ENCODE peak calls at places on chromosomes 2 and 18, in four cellular contexts. B, E, W and H are unnamed samples.
A peak's percentile ranks its signal among the peaks of the same experiment; 100 is the strongest.

GRCh38 chr2:156182132-156182531 is 150.4 kb downstream of the NR4A2 start:
- DNase-seq in B (no peak), W (peak; percentile 42), E (peak; percentile 96), H (no peak)

GRCh38 chr2:85947593-85947992 is 58.8 kb upstream of the ST3GAL5 start:
- DNase-seq in E (no peak), B (no peak), W (no peak), H (no peak)

GRCh38 chr2:39542523-39542922 is 105.4 kb upstream of the MAP4K3 start:
- DNase-seq in B (no peak), E (no peak), W (no peak), H (no peak)

GRCh38 chr2:19287324-19287723 is 71.1 kb downstream of the OSR1 start:
- DNase-seq in B (no peak), E (peak; percentile 10), W (no peak), H (no peak)

GRCh38 chr2:121247971-121248370 is 37.0 kb downstream of the TFCP2L1 start:
- DNase-seq in B (no peak), E (no peak), W (no peak), H (no peak)

GRCh38 chr2:113185643-113186315 is 12.0 kb downstream of the PSD4 start:
- DNase-seq in W (peak; percentile 98), E (no peak), B (no peak), H (no peak)

GRCh38 chr2:128379021-128380005 is 60.6 kb upstream of the HS6ST1 start:
- DNase-seq in B (peak; percentile 54), E (no peak), W (peak; percentile 58), H (peak; percentile 37)

GRCh38 chr2:65382776-65383357 is 49.5 kb downstream of the SPRED2 start:
- DNase-seq in B (peak; percentile 82), W (peak; percentile 96), E (peak; percentile 99), H (peak; percentile 67)

GRCh38 chr18:12015697-12016062 is 34.4 kb downstream of the IMPA2 start:
- DNase-seq in B (no peak), W (peak; percentile 95), E (peak; percentile 80), H (no peak)

GRCh38 chr2:56448403-56448998 is 264.7 kb downstream of the CCDC85A start:
- DNase-seq in E (peak; percentile 24), W (no peak), B (no peak), H (no peak)

GRCh38 chr2:101500175-101500574 is 25.3 kb upstream of the RFX8 start:
- DNase-seq in B (no peak), W (no peak), E (no peak), H (no peak)

GRCh38 chr2:181680055-181680936 is at the start of gene NEUROD1:
- DNase-seq in W (no peak), E (no peak), B (no peak), H (no peak)

GRCh38 chr2:85924522-85924921 is 35.7 kb upstream of the ST3GAL5 start:
- DNase-seq in E (peak; percentile 73), B (peak; percentile 66), W (peak; percentile 73), H (peak; percentile 77)

GRCh38 chr18:58223717-58224424 is 179.8 kb downstream of the NEDD4L start:
- DNase-seq in W (peak; percentile 49), E (peak; percentile 96), B (peak; percentile 73), H (peak; percentile 48)

GRCh38 chr2:227823922-227824321 is 10.3 kb downstream of the CCL20 start:
- DNase-seq in B (no peak), W (no peak), E (no peak), H (no peak)

GRCh38 chr18:75207298-75208054 is 1.5 kb downstream of the PTGR3 start:
- DNase-seq in E (peak; percentile 40), B (no peak), W (peak; percentile 60), H (no peak)

GRCh38 chr2:40760071-40760666 is 308.3 kb upstream of the SLC8A1 start:
- DNase-seq in B (no peak), W (no peak), E (peak; percentile 39), H (peak; percentile 34)

GRCh38 chr18:38427234-38427633 is 861.6 kb upstream of the CELF4 start:
- DNase-seq in W (no peak), E (no peak), B (no peak), H (no peak)

GRCh38 chr2:205245001-205245400 is 437.3 kb upstream of the NRP2 start:
- DNase-seq in B (no peak), W (no peak), E (no peak), H (no peak)

GRCh38 chr2:233995985-233996384 is 54.5 kb upstream of the SPP2 start:
- DNase-seq in E (no peak), B (no peak), W (no peak), H (no peak)

GRCh38 chr2:119416299-119416923 is 15.2 kb upstream of the TMEM37 start:
- DNase-seq in B (no peak), W (no peak), E (no peak), H (no peak)

GRCh38 chr2:61534926-61535325 is 3.2 kb downstream of the XPO1 start:
- DNase-seq in E (no peak), W (no peak), B (no peak), H (no peak)

GRCh38 chr2:150466770-150467640 is 20.5 kb downstream of the RND3 start:
- DNase-seq in E (peak; percentile 49), W (no peak), B (no peak), H (no peak)

GRCh38 chr2:187842978-187843847 is 289.0 kb upstream of the TFPI start:
- DNase-seq in W (no peak), E (peak; percentile 35), B (no peak), H (no peak)

GRCh38 chr2:122868626-122869275 is 1113.3 kb downstream of the TSN start:
- DNase-seq in E (no peak), B (no peak), W (no peak), H (no peak)

GRCh38 chr18:9992988-9993845 is 79.4 kb downstream of the VAPA start:
- DNase-seq in B (no peak), E (no peak), W (no peak), H (no peak)

GRCh38 chr2:75641587-75641986 is 5.0 kb upstream of the MRPL19 start:
- DNase-seq in W (peak; percentile 73), E (no peak), B (no peak), H (peak; percentile 29)

GRCh38 chr2:149038442-149039212 is at the start of gene LYPD6B:
- DNase-seq in B (peak; percentile 64), E (peak; percentile 16), W (peak; percentile 36), H (no peak)

GRCh38 chr18:79857082-79857661 is 59.4 kb downstream of the KCNG2 start:
- DNase-seq in W (peak; percentile 35), E (peak; percentile 5), B (no peak), H (no peak)

GRCh38 chr18:48662021-48662661 is 123.3 kb downstream of the CTIF start:
- DNase-seq in B (no peak), E (peak; percentile 25), W (peak; percentile 48), H (no peak)

GRCh38 chr2:104855174-104856085 is 1.5 kb downstream of the POU3F3 start:
- DNase-seq in E (no peak), B (no peak), W (no peak), H (no peak)

GRCh38 chr18:9017900-9018217 is 84.6 kb upstream of the NDUFV2 start:
- DNase-seq in B (no peak), E (peak; percentile 58), W (no peak), H (no peak)

GRCh38 chr18:20988726-20989125 is 122.9 kb downstream of the ROCK1 start:
- DNase-seq in B (no peak), W (no peak), E (no peak), H (no peak)
- H3K36me3 ChIP-seq in B (no peaks in the 10 kb centered on the region), W (peaks cover 9% of the 10 kb centered on the region), E (peaks cover 26% of the 10 kb centered on the region), H (peaks cover 89% of the 10 kb centered on the region)

GRCh38 chr2:217510790-217511291 is 492.0 kb downstream of the TNS1 start:
- DNase-seq in B (peak; percentile 56), E (peak; percentile 68), W (peak; percentile 79), H (peak; percentile 47)
- H3K27ac ChIP-seq in B (peak overlapping the region; percentile 17), E (no peak overlapping the region), W (no peak overlapping the region), H (no peak overlapping the region)

GRCh38 chr2:36031476-36031875 is 324.1 kb upstream of the CRIM1 start:
- DNase-seq in E (no peak), B (no peak), W (no peak), H (no peak)

GRCh38 chr2:36032046-36032445 is 323.5 kb upstream of the CRIM1 start:
- DNase-seq in B (no peak), E (no peak), W (no peak), H (no peak)

DNA sequence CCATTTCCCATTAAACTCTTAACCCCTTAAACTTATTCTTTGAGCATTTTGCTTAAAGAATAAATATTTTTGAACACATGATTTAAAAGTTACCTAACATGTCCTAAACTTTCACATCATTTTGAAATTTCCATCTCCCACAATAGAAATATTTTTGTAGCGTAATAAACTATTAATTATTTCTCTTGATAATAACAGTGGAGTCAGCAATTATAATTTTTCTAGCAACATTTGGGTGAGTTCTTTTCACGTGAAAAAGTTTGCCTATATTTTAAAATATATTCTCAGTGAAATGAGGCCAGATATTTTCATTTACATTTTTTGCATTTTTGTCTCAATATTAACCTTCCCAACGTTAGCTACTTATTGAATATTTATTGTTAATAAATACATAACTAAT is 320.4 kb upstream of the CRIM1 start:
- DNase-seq in B (no peak), W (no peak), E (no peak), H (no peak)
- TF ChIP-seq CTCF in B (no peak), W (no peak), E (no peak), H (no peak)

DNA sequence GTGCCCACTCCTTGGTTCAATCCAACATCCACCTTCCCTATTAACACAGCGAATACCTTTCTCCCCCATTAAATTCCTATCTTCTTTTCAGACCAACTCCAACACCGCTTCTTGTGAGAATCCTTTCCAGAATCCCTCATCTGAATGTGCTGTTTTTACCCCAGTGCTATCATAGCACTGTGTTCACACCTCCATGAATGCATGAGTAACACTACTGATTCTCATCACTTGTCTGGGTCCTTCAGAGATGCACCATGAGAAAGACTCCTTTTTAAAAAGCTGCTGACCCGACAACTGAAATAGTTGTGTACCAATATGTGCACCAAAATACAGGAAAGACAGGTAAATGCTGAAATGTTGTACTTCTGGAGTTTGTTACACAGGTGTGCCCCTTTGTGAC is 18.8 kb downstream of the MGAT4A start:
- DNase-seq in W (no peak), B (no peak), E (no peak), H (no peak)
- H3K36me3 ChIP-seq in W (no peaks in the 10 kb centered on the region), B (no peaks in the 10 kb centered on the region), E (no peaks in the 10 kb centered on the region), H (no peaks in the 10 kb centered on the region)